ENCODE peak calls at places on chromosomes 7 and 10, in eight cellular contexts. One of them, this sample, is unnamed.

GRCh38 chr10:22466763-22467334 is 121.6 kb downstream of the SPAG6 start:
- DNase-seq in mucosa of descending colon: no peak
- DNase-seq in cardiac muscle cell: no peak
- DNase-seq in fibroblast of pulmonary artery: no peak
- DNase-seq in ovary: no peak
- DNase-seq in body of pancreas: no peak
- DNase-seq in upper lobe of right lung: no peak
- DNase-seq in prostate gland: peak; percentile 59
- DNase-seq in this sample: no peak

GRCh38 chr7:100670074-100670473 is 3.5 kb upstream of the GNB2 start:
- DNase-seq in mucosa of descending colon: no peak
- DNase-seq in cardiac muscle cell: no peak
- DNase-seq in fibroblast of pulmonary artery: no peak
- DNase-seq in ovary: no peak
- DNase-seq in body of pancreas: no peak
- DNase-seq in upper lobe of right lung: no peak
- DNase-seq in prostate gland: no peak
- DNase-seq in this sample: no peak

GRCh38 chr10:28532223-28532508 is 752 bp upstream of the WAC start:
- DNase-seq in mucosa of descending colon: no peak
- DNase-seq in cardiac muscle cell: no peak
- DNase-seq in fibroblast of pulmonary artery: peak; percentile 62
- DNase-seq in ovary: no peak
- DNase-seq in body of pancreas: no peak
- DNase-seq in upper lobe of right lung: no peak
- DNase-seq in prostate gland: no peak
- DNase-seq in this sample: peak; percentile 26

GRCh38 chr10:43691503-43691902 is 42.8 kb upstream of the ZNF32 start:
- DNase-seq in mucosa of descending colon: no peak
- DNase-seq in cardiac muscle cell: peak; percentile 76
- DNase-seq in fibroblast of pulmonary artery: peak; percentile 67
- DNase-seq in ovary: no peak
- DNase-seq in body of pancreas: no peak
- DNase-seq in upper lobe of right lung: no peak
- DNase-seq in prostate gland: no peak
- DNase-seq in this sample: no peak

GRCh38 chr10:21668831-21669230 is 134.8 kb downstream of the MLLT10 start:
- DNase-seq in mucosa of descending colon: no peak
- DNase-seq in cardiac muscle cell: no peak
- DNase-seq in fibroblast of pulmonary artery: no peak
- DNase-seq in ovary: no peak
- DNase-seq in body of pancreas: no peak
- DNase-seq in upper lobe of right lung: no peak
- DNase-seq in prostate gland: no peak
- DNase-seq in this sample: no peak

GRCh38 chr7:100584677-100585510 is 1.0 kb downstream of the LRCH4 start:
- DNase-seq in mucosa of descending colon: peak; percentile 79
- DNase-seq in cardiac muscle cell: peak; percentile 95
- DNase-seq in fibroblast of pulmonary artery: peak; percentile 96
- DNase-seq in ovary: peak; percentile 70
- DNase-seq in body of pancreas: peak; percentile 79
- DNase-seq in upper lobe of right lung: peak; percentile 77
- DNase-seq in prostate gland: no peak
- DNase-seq in this sample: peak; percentile 61

GRCh38 chr7:20385121-20385520 is 54.4 kb downstream of the ITGB8 start:
- DNase-seq in mucosa of descending colon: no peak
- DNase-seq in cardiac muscle cell: peak; percentile 51
- DNase-seq in fibroblast of pulmonary artery: peak; percentile 77
- DNase-seq in ovary: no peak
- DNase-seq in body of pancreas: no peak
- DNase-seq in upper lobe of right lung: no peak
- DNase-seq in prostate gland: no peak
- DNase-seq in this sample: peak; percentile 75

GRCh38 chr10:1142596-1142995 is 86.4 kb downstream of the WDR37 start:
- DNase-seq in mucosa of descending colon: no peak
- DNase-seq in cardiac muscle cell: no peak
- DNase-seq in fibroblast of pulmonary artery: no peak
- DNase-seq in ovary: no peak
- DNase-seq in body of pancreas: no peak
- DNase-seq in upper lobe of right lung: no peak
- DNase-seq in prostate gland: no peak
- DNase-seq in this sample: no peak

GRCh38 chr7:68461430-68461829 is 1136.8 kb upstream of the AUTS2 start:
- DNase-seq in mucosa of descending colon: no peak
- DNase-seq in cardiac muscle cell: peak; percentile 46
- DNase-seq in fibroblast of pulmonary artery: peak; percentile 24
- DNase-seq in ovary: no peak
- DNase-seq in body of pancreas: no peak
- DNase-seq in upper lobe of right lung: no peak
- DNase-seq in prostate gland: no peak
- DNase-seq in this sample: no peak

GRCh38 chr7:29977926-29978652 is 11.5 kb downstream of the SCRN1 start:
- DNase-seq in mucosa of descending colon: no peak
- DNase-seq in cardiac muscle cell: no peak
- DNase-seq in fibroblast of pulmonary artery: no peak
- DNase-seq in ovary: no peak
- DNase-seq in body of pancreas: peak; percentile 73
- DNase-seq in upper lobe of right lung: no peak
- DNase-seq in prostate gland: no peak
- DNase-seq in this sample: no peak

GRCh38 chr10:71629131-71629530 is 90.4 kb downstream of the C10orf105 start:
- DNase-seq in mucosa of descending colon: no peak
- DNase-seq in cardiac muscle cell: no peak
- DNase-seq in fibroblast of pulmonary artery: no peak
- DNase-seq in ovary: no peak
- DNase-seq in body of pancreas: no peak
- DNase-seq in upper lobe of right lung: no peak
- DNase-seq in prostate gland: no peak
- DNase-seq in this sample: no peak

GRCh38 chr7:146053492-146053891 is 63.1 kb upstream of the CNTNAP2 start:
- DNase-seq in mucosa of descending colon: no peak
- DNase-seq in cardiac muscle cell: no peak
- DNase-seq in fibroblast of pulmonary artery: no peak
- DNase-seq in ovary: no peak
- DNase-seq in body of pancreas: no peak
- DNase-seq in upper lobe of right lung: no peak
- DNase-seq in prostate gland: no peak
- DNase-seq in this sample: peak; percentile 12

GRCh38 chr10:19966751-19967150 is 150.5 kb downstream of the PLXDC2 start:
- DNase-seq in mucosa of descending colon: no peak
- DNase-seq in cardiac muscle cell: peak; percentile 41
- DNase-seq in fibroblast of pulmonary artery: no peak
- DNase-seq in ovary: no peak
- DNase-seq in body of pancreas: no peak
- DNase-seq in upper lobe of right lung: no peak
- DNase-seq in prostate gland: no peak
- DNase-seq in this sample: no peak

GRCh38 chr7:129401228-129401967 is 32.8 kb upstream of the STRIP2 start:
- DNase-seq in mucosa of descending colon: no peak
- DNase-seq in cardiac muscle cell: no peak
- DNase-seq in fibroblast of pulmonary artery: peak; percentile 4
- DNase-seq in ovary: no peak
- DNase-seq in body of pancreas: no peak
- DNase-seq in upper lobe of right lung: no peak
- DNase-seq in prostate gland: no peak
- DNase-seq in this sample: peak; percentile 27

GRCh38 chr7:151657173-151657572 is 137.5 kb upstream of the RHEB start:
- DNase-seq in mucosa of descending colon: no peak
- DNase-seq in cardiac muscle cell: no peak
- DNase-seq in fibroblast of pulmonary artery: no peak
- DNase-seq in ovary: no peak
- DNase-seq in body of pancreas: no peak
- DNase-seq in upper lobe of right lung: no peak
- DNase-seq in prostate gland: no peak
- DNase-seq in this sample: no peak

GRCh38 chr10:89929282-89930026 is 228.1 kb downstream of the KIF20B start:
- DNase-seq in mucosa of descending colon: no peak
- DNase-seq in cardiac muscle cell: no peak
- DNase-seq in fibroblast of pulmonary artery: no peak
- DNase-seq in ovary: no peak
- DNase-seq in body of pancreas: no peak
- DNase-seq in upper lobe of right lung: no peak
- DNase-seq in prostate gland: no peak
- DNase-seq in this sample: no peak

GRCh38 chr7:151897201-151897711 is 20.3 kb upstream of the PRKAG2 start:
- DNase-seq in mucosa of descending colon: peak; percentile 57
- DNase-seq in cardiac muscle cell: peak; percentile 17
- DNase-seq in fibroblast of pulmonary artery: no peak
- DNase-seq in ovary: no peak
- DNase-seq in body of pancreas: peak; percentile 58
- DNase-seq in upper lobe of right lung: no peak
- DNase-seq in prostate gland: no peak
- DNase-seq in this sample: peak; percentile 22

GRCh38 chr7:48101880-48102448 is 12.9 kb downstream of the UPP1 start:
- DNase-seq in mucosa of descending colon: no peak
- DNase-seq in cardiac muscle cell: no peak
- DNase-seq in fibroblast of pulmonary artery: no peak
- DNase-seq in ovary: no peak
- DNase-seq in body of pancreas: no peak
- DNase-seq in upper lobe of right lung: no peak
- DNase-seq in prostate gland: no peak
- DNase-seq in this sample: no peak

GRCh38 chr7:124032369-124033092 is at the start of gene TMEM229A:
- DNase-seq in mucosa of descending colon: peak; percentile 63
- DNase-seq in cardiac muscle cell: peak; percentile 63
- DNase-seq in fibroblast of pulmonary artery: peak; percentile 52
- DNase-seq in ovary: peak; percentile 60
- DNase-seq in body of pancreas: peak; percentile 22
- DNase-seq in upper lobe of right lung: peak; percentile 68
- DNase-seq in prostate gland: peak; percentile 8
- DNase-seq in this sample: peak; percentile 14
- H3K4me3 ChIP-seq in mucosa of descending colon: no peak within 1 kb of the TSS
- H3K4me3 ChIP-seq in cardiac muscle cell: peak within 1 kb of the TSS; percentile 60
- H3K4me3 ChIP-seq in fibroblast of pulmonary artery: peak within 1 kb of the TSS; percentile 56
- H3K4me3 ChIP-seq in ovary: peak within 1 kb of the TSS; percentile 22
- H3K4me3 ChIP-seq in body of pancreas: peak within 1 kb of the TSS; percentile 45
- H3K4me3 ChIP-seq in upper lobe of right lung: peak within 1 kb of the TSS; percentile 43
- H3K4me3 ChIP-seq in prostate gland: peak within 1 kb of the TSS; percentile 34
- H3K4me3 ChIP-seq in this sample: peak within 1 kb of the TSS; percentile 22

GRCh38 chr7:157300406-157300770 is 36.4 kb upstream of the DNAJB6 start:
- DNase-seq in mucosa of descending colon: no peak
- DNase-seq in cardiac muscle cell: no peak
- DNase-seq in fibroblast of pulmonary artery: no peak
- DNase-seq in ovary: no peak
- DNase-seq in body of pancreas: no peak
- DNase-seq in upper lobe of right lung: no peak
- DNase-seq in prostate gland: no peak
- DNase-seq in this sample: no peak

GRCh38 chr7:157306836-157307533 is 29.8 kb upstream of the DNAJB6 start:
- DNase-seq in mucosa of descending colon: no peak
- DNase-seq in cardiac muscle cell: no peak
- DNase-seq in fibroblast of pulmonary artery: no peak
- DNase-seq in ovary: no peak
- DNase-seq in body of pancreas: no peak
- DNase-seq in upper lobe of right lung: no peak
- DNase-seq in prostate gland: no peak
- DNase-seq in this sample: no peak

GRCh38 chr7:157299613-157300405 is 37.0 kb upstream of the DNAJB6 start:
- DNase-seq in mucosa of descending colon: no peak
- DNase-seq in cardiac muscle cell: peak; percentile 35
- DNase-seq in fibroblast of pulmonary artery: no peak
- DNase-seq in ovary: no peak
- DNase-seq in body of pancreas: peak; percentile 22
- DNase-seq in upper lobe of right lung: no peak
- DNase-seq in prostate gland: no peak
- DNase-seq in this sample: no peak

GRCh38 chr7:157299317-157299612 is 37.5 kb upstream of the DNAJB6 start:
- DNase-seq in mucosa of descending colon: no peak
- DNase-seq in cardiac muscle cell: no peak
- DNase-seq in fibroblast of pulmonary artery: no peak
- DNase-seq in ovary: no peak
- DNase-seq in body of pancreas: no peak
- DNase-seq in upper lobe of right lung: no peak
- DNase-seq in prostate gland: no peak
- DNase-seq in this sample: no peak

DNA sequence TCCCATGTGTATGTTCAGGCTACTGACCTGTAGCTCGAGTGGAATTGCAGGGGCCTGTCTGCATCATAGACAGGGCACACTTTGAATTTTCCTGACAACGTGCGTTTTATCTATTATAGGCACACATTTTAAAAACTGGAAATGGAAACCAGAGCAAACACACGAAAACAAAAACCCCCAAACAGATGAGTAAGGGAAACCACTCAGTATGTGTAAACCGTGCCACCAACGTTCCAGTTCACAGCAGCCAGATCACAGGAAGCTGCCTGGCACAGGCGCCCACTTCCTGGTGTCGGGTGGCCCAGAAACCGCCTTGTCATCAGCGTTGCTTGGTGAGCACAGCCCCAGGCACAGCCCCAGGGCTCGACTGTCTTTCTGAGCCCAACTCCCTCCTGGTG is 34.5 kb upstream of the DNAJB6 start:
- DNase-seq in mucosa of descending colon: peak; percentile 65
- DNase-seq in cardiac muscle cell: no peak
- DNase-seq in fibroblast of pulmonary artery: no peak
- DNase-seq in ovary: no peak
- DNase-seq in body of pancreas: peak; percentile 77
- DNase-seq in upper lobe of right lung: peak; percentile 86
- DNase-seq in prostate gland: peak; percentile 20
- DNase-seq in this sample: peak; percentile 83
- H3K4me3 ChIP-seq in mucosa of descending colon: no peak overlapping the region
- H3K4me3 ChIP-seq in cardiac muscle cell: no peak overlapping the region
- H3K4me3 ChIP-seq in fibroblast of pulmonary artery: no peak overlapping the region
- H3K4me3 ChIP-seq in ovary: no peak overlapping the region
- H3K4me3 ChIP-seq in body of pancreas: no peak overlapping the region
- H3K4me3 ChIP-seq in upper lobe of right lung: no peak overlapping the region
- H3K4me3 ChIP-seq in prostate gland: no peak overlapping the region
- H3K4me3 ChIP-seq in this sample: no peak overlapping the region

GRCh38 chr10:5661043-5661442 is 5.4 kb downstream of the ASB13 start:
- DNase-seq in mucosa of descending colon: no peak
- DNase-seq in cardiac muscle cell: no peak
- DNase-seq in fibroblast of pulmonary artery: no peak
- DNase-seq in ovary: no peak
- DNase-seq in body of pancreas: no peak
- DNase-seq in upper lobe of right lung: no peak
- DNase-seq in prostate gland: no peak
- DNase-seq in this sample: no peak
- H3K4me3 ChIP-seq in mucosa of descending colon: no peak overlapping the region
- H3K4me3 ChIP-seq in cardiac muscle cell: no peak overlapping the region
- H3K4me3 ChIP-seq in fibroblast of pulmonary artery: no peak overlapping the region
- H3K4me3 ChIP-seq in ovary: no peak overlapping the region
- H3K4me3 ChIP-seq in body of pancreas: no peak overlapping the region
- H3K4me3 ChIP-seq in upper lobe of right lung: no peak overlapping the region
- H3K4me3 ChIP-seq in prostate gland: no peak overlapping the region
- H3K4me3 ChIP-seq in this sample: no peak overlapping the region

GRCh38 chr10:110077436-110078120 is 69.8 kb downstream of the ADD3 start:
- DNase-seq in mucosa of descending colon: no peak
- DNase-seq in cardiac muscle cell: peak; percentile 79
- DNase-seq in fibroblast of pulmonary artery: peak; percentile 89
- DNase-seq in ovary: no peak
- DNase-seq in body of pancreas: no peak
- DNase-seq in upper lobe of right lung: no peak
- DNase-seq in prostate gland: no peak
- DNase-seq in this sample: no peak
- H3K4me3 ChIP-seq in mucosa of descending colon: no peak overlapping the region
- H3K4me3 ChIP-seq in cardiac muscle cell: no peak overlapping the region
- H3K4me3 ChIP-seq in fibroblast of pulmonary artery: peak overlapping the region; percentile 45
- H3K4me3 ChIP-seq in ovary: no peak overlapping the region
- H3K4me3 ChIP-seq in body of pancreas: no peak overlapping the region
- H3K4me3 ChIP-seq in upper lobe of right lung: peak overlapping the region; percentile 23
- H3K4me3 ChIP-seq in prostate gland: no peak overlapping the region
- H3K4me3 ChIP-seq in this sample: no peak overlapping the region